ENCODE peak calls at places on chromosomes 3 and 15, in eight cellular contexts. E is GM23338, L is uterus, K is dorsolateral prefrontal cortex, B is foreskin fibroblast, T is endothelial cell, M is body of pancreas, I is AG04450. H is an unnamed sample.
A peak's percentile ranks its signal among the peaks of the same experiment; 100 is the strongest.

GRCh38 chr3:12907729-12908128 is 66.4 kb upstream of the RPL32 start:
- DNase-seq in T (no peak), B (no peak), K (no peak), L (no peak), E (peak; percentile 50), M (no peak), I (no peak), H (no peak)

GRCh38 chr15:39976291-39977274 is 42.7 kb downstream of the EIF2AK4 start:
- DNase-seq in T (peak; percentile 25), I (no peak), L (peak; percentile 45), E (peak; percentile 90), B (peak; percentile 82), M (peak; percentile 46), K (peak; percentile 87), H (no peak)

GRCh38 chr15:35603298-35603697 is 57.3 kb upstream of the DPH6 start:
- DNase-seq in I (peak; percentile 42), K (no peak), B (peak; percentile 64), E (no peak), T (no peak), M (no peak), L (no peak), H (no peak)

GRCh38 chr15:22890296-22890695 is 51.8 kb downstream of the NIPA2 start:
- DNase-seq in I (no peak), K (no peak), B (no peak), L (no peak), M (no peak), T (no peak), E (no peak), H (no peak)

GRCh38 chr15:68353418-68354145 is 76.0 kb downstream of the FEM1B start:
- DNase-seq in I (no peak), B (peak; percentile 17), M (no peak), L (no peak), E (no peak), T (no peak), K (no peak), H (no peak)

GRCh38 chr15:35705885-35706590 is 160.1 kb upstream of the DPH6 start:
- DNase-seq in K (no peak), B (no peak), T (no peak), M (peak; percentile 47), I (no peak), L (no peak), E (no peak), H (no peak)

GRCh38 chr15:76376029-76376428 is 39.5 kb downstream of the ISL2 start:
- DNase-seq in L (no peak), M (no peak), E (peak; percentile 41), B (no peak), K (no peak), I (no peak), T (no peak), H (no peak)

GRCh38 chr15:52066842-52067544 is 45.6 kb downstream of the BCL2L10 start:
- DNase-seq in I (no peak), B (peak; percentile 9), L (no peak), E (no peak), M (no peak), K (no peak), T (no peak), H (no peak)

GRCh38 chr3:9040996-9041395 is 77.7 kb upstream of the RAD18 start:
- DNase-seq in L (no peak), I (no peak), B (no peak), M (no peak), K (no peak), T (no peak), E (no peak), H (no peak)

GRCh38 chr3:152159328-152159727 is 109.4 kb upstream of the MBNL1 start:
- DNase-seq in M (no peak), B (peak; percentile 90), I (peak; percentile 89), K (no peak), L (no peak), T (no peak), E (no peak), H (no peak)

GRCh38 chr15:68721886-68722285 is 98.8 kb downstream of the ANP32A start:
- DNase-seq in T (no peak), M (no peak), E (no peak), L (no peak), I (no peak), K (peak; percentile 1), B (no peak), H (no peak)

GRCh38 chr3:119294889-119295769 is 946 bp downstream of the ARHGAP31 start:
- DNase-seq in K (no peak), I (no peak), B (peak; percentile 67), T (peak; percentile 18), E (peak; percentile 74), M (peak; percentile 55), L (peak; percentile 35), H (no peak)

GRCh38 chr3:146465713-146466465 is 3.5 kb downstream of the PLSCR2 start:
- DNase-seq in T (no peak), K (no peak), I (no peak), E (no peak), M (no peak), B (peak; percentile 23), L (no peak), H (no peak)

GRCh38 chr3:146468234-146468931 is 978 bp downstream of the PLSCR2 start:
- DNase-seq in M (peak; percentile 41), I (no peak), B (peak; percentile 86), T (no peak), K (no peak), E (no peak), L (no peak), H (no peak)

GRCh38 chr3:146464783-146465182 is 4.6 kb downstream of the PLSCR2 start:
- DNase-seq in I (no peak), B (no peak), E (no peak), M (no peak), K (no peak), T (no peak), L (no peak), H (no peak)

GRCh38 chr3:146464005-146464595 is 5.3 kb downstream of the PLSCR2 start:
- DNase-seq in M (no peak), T (no peak), B (peak; percentile 70), I (no peak), E (no peak), L (no peak), K (no peak), H (no peak)

GRCh38 chr3:146466596-146466995 is 2.8 kb downstream of the PLSCR2 start:
- DNase-seq in E (no peak), K (no peak), L (no peak), M (no peak), B (peak; percentile 46), I (no peak), T (no peak), H (no peak)
- TF ChIP-seq CTCF in E (no peak), K (no peak), L (no peak), M (no peak), B (no peak), I (no peak), T (no peak), H (no peak)

DNA sequence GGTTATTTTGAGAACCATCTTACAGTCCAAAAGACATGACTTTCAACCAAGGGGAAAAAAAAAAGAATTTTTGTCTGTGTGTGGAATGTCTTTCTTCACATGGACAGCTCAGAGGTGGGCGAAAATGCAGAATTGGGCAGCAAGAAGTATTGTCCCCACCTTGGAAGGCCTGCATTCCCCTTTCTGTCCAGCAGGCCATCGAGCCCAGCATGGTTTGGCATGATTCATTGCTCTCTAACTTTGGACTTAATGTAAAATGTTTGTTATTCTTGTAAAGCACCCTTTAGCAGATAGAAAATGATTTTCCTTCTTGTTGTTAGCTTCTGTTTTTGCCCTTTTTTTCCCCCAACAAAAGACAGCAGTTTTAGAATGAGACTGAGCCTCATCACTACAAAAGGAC is 12.4 kb downstream of the MYO1E start:
- DNase-seq in M (no peak), T (no peak), E (peak; percentile 52), K (no peak), I (no peak), L (no peak), B (peak; percentile 24), H (no peak)
- TF ChIP-seq CTCF in M (no peak), T (peak; percentile 67), E (peak; percentile 64), K (peak; percentile 9), I (peak; percentile 47), L (no peak), B (peak; percentile 20), H (peak; percentile 39)

GRCh38 chr3:184248454-184249411 is at the start of gene ALG3:
- DNase-seq in I (peak; percentile 67), T (peak; percentile 91), M (peak; percentile 89), K (peak; percentile 72), B (peak; percentile 96), E (peak; percentile 95), L (peak; percentile 86), H (peak; percentile 87)
- TF ChIP-seq CTCF in I (no peak), T (no peak), M (no peak), K (no peak), B (no peak), E (no peak), L (no peak), H (no peak)

DNA sequence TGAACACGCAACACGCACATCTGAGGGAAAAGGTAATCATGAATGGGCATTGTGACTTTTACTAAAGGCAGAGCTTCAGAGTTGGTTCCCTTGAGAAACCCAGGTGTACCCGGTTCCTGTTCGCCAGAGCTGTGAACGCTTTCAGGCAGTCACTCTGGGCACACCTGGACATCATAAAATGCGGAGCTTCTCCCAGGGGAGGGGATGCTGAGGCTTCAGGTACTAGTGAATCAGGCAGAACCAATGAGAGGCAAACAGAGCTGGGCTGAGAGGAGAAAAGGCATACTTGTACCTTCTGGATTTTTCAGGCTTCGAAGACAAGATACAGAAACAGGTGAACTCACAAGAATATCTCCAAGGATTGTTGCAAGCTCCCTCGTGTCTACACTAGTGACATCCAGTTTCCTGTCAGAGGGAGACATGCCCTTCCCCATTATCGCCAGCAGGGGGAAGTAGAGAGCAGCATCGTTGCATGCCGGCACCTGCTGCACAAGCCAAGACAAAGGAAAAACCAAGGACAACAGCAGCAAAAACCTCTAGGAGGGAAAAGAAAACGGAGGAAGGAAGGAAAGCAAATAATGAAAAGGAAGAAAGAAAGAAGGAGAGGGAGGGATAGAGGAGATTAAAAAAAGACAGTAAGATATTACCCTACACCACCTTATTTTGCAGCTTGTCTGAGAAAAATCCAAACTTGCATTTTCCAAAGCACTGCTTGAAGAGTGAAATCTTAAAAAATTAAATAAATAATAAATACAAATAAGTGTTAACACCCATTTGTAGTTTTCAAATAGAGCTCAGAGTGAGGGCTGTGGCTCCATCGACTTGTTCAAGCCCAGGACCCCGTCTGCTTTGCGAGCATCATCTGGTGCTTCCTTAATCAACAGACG is 2.0 kb downstream of the AHSG start:
- DNase-seq in T (peak; percentile 82), M (peak; percentile 85), L (peak; percentile 66), E (peak; percentile 88), I (peak; percentile 46), B (peak; percentile 87), K (peak; percentile 81), H (peak; percentile 75)
- TF ChIP-seq CTCF in T (peak; percentile 95), M (peak; percentile 97), L (peak; percentile 94), E (peak; percentile 99), I (peak; percentile 99), B (peak; percentile 98), K (peak; percentile 97), H (peak; percentile 96)